ENCODE peak calls at places on chromosome 4, in eight cellular contexts. L is astrocyte of the cerebellum; A is stimulated activated CD4-positive, alpha-beta T cell treated with anti-CD3 and anti-CD28 coated beads, Interleukin-12 subunit alpha, Interleukin-12 subunit beta, amount 100 ng/mL, for 4 hours; E is psoas muscle; R is Right ventricle myocardium superior; F is globus pallidus; X is A549; G is stomach. P is an unnamed sample.

GRCh38 chr4:156830356-156830755 is 141.2 kb downstream of the PDGFC start:
- DNase-seq in X (no peak), F (no peak), L (no peak), R (no peak), G (no peak), E (no peak), A (no peak), P (no peak)

GRCh38 chr4:112704991-112705845 is 68.3 kb downstream of the LARP7 start:
- DNase-seq in A (no peak), E (peak; percentile 24), F (peak; percentile 10), X (peak; percentile 39), L (peak; percentile 15), G (peak; percentile 39), R (peak; percentile 72), P (peak; percentile 4)

GRCh38 chr4:128600410-128600809 is 209.1 kb upstream of the JADE1 start:
- DNase-seq in A (no peak), F (peak; percentile 86), E (no peak), X (no peak), L (no peak), G (peak; percentile 37), R (no peak), P (peak; percentile 94)

GRCh38 chr4:8238515-8239053 is 31.0 kb upstream of the HTRA3 start:
- DNase-seq in L (no peak), F (no peak), A (no peak), E (no peak), G (no peak), R (no peak), X (peak; percentile 17), P (no peak)

GRCh38 chr4:84496356-84497219 is 2.5 kb downstream of the NKX6-1 start:
- DNase-seq in F (no peak), R (no peak), G (no peak), X (no peak), A (no peak), L (no peak), E (no peak), P (no peak)

GRCh38 chr4:114659386-114660008 is 60.9 kb downstream of the UGT8 start:
- DNase-seq in R (no peak), F (peak; percentile 94), X (peak; percentile 66), L (peak; percentile 68), E (no peak), A (peak; percentile 6), G (peak; percentile 67), P (peak; percentile 97)

GRCh38 chr4:16496501-16496900 is 270.2 kb upstream of the TAPT1 start:
- DNase-seq in E (peak; percentile 15), R (no peak), G (no peak), F (no peak), X (no peak), A (no peak), L (peak; percentile 9), P (no peak)

GRCh38 chr4:67634741-67635140 is 66.2 kb downstream of the UBA6 start:
- DNase-seq in L (no peak), E (no peak), G (no peak), X (no peak), A (no peak), R (no peak), F (no peak), P (no peak)

GRCh38 chr4:80237992-80238391 is 28.5 kb upstream of the FGF5 start:
- DNase-seq in G (no peak), A (no peak), E (no peak), X (peak; percentile 36), F (no peak), L (peak; percentile 78), R (no peak), P (no peak)

GRCh38 chr4:77052352-77052751 is 23.4 kb downstream of the CCNI start:
- DNase-seq in G (peak; percentile 64), E (no peak), F (no peak), A (peak; percentile 67), R (no peak), L (no peak), X (peak; percentile 38), P (no peak)

GRCh38 chr4:164904336-164904735 is 27.4 kb downstream of the APELA start:
- DNase-seq in A (no peak), R (no peak), X (no peak), E (no peak), F (no peak), L (no peak), G (no peak), P (no peak)

GRCh38 chr4:133641191-133641590 is 492.1 kb downstream of the PCDH10 start:
- DNase-seq in X (no peak), R (no peak), G (no peak), L (no peak), F (no peak), A (no peak), E (no peak), P (no peak)

GRCh38 chr4:153704522-153704921 is 20.4 kb downstream of the TLR2 start:
- DNase-seq in F (no peak), L (no peak), X (no peak), E (no peak), R (no peak), G (no peak), A (no peak), P (no peak)

P was measured in pons.